ENCODE peak calls at places on chromosome 4, in seven cellular contexts. S, A, M, C, N, I and R are unnamed samples.

GRCh38 chr4:159010100-159010499 is 92.8 kb upstream of the RAPGEF2 start:
- DNase-seq in I (no peak), N (no peak), C (no peak), A (no peak), M (no peak), S (no peak), R (no peak)

GRCh38 chr4:44674471-44674870 is 3.7 kb upstream of the GUF1 start:
- DNase-seq in A (no peak), N (no peak), I (no peak), S (no peak), C (no peak), M (no peak), R (no peak)

GRCh38 chr4:89283226-89283974 is 24.2 kb downstream of the GPRIN3 start:
- DNase-seq in C (no peak), M (no peak), I (no peak), N (no peak), S (no peak), A (no peak), R (no peak)

GRCh38 chr4:148441624-148441985 is 609 bp downstream of the NR3C2 start:
- DNase-seq in N (no peak), I (no peak), S (no peak), C (no peak), A (no peak), M (no peak), R (no peak)

GRCh38 chr4:8864912-8865680 is 6.5 kb downstream of the HMX1 start:
- DNase-seq in A (no peak), C (no peak), I (no peak), M (no peak), S (no peak), N (no peak), R (no peak)

GRCh38 chr4:3047464-3048286 is 26.7 kb downstream of the HTT-AS start:
- DNase-seq in C (no peak), S (peak; percentile 95), I (peak; percentile 72), N (peak; percentile 67), A (peak; percentile 42), M (no peak), R (no peak)

GRCh38 chr4:123452585-123452984 is 56.0 kb downstream of the SPRY1 start:
- DNase-seq in A (no peak), S (no peak), M (peak; percentile 86), N (no peak), C (no peak), I (no peak), R (no peak)

GRCh38 chr4:72031868-72032619 is at the start of gene NPFFR2:
- DNase-seq in A (no peak), I (no peak), S (no peak), N (peak; percentile 15), C (no peak), M (no peak), R (no peak)

GRCh38 chr4:133694416-133694815 is 507.2 kb downstream of the PABPC4L start:
- DNase-seq in S (no peak), N (no peak), I (no peak), C (no peak), M (no peak), A (no peak), R (no peak)

GRCh38 chr4:186596346-186596745 is 41.0 kb upstream of the MTNR1A start:
- DNase-seq in N (no peak), C (no peak), A (no peak), M (no peak), I (no peak), S (no peak), R (no peak)

GRCh38 chr4:182576609-182577289 is 333.5 kb downstream of the TENM3 start:
- DNase-seq in A (no peak), S (no peak), I (no peak), C (no peak), M (no peak), N (no peak), R (no peak)

GRCh38 chr4:57905965-57906364 is 795.8 kb upstream of the IGFBP7 start:
- DNase-seq in S (no peak), A (no peak), N (no peak), M (no peak), C (no peak), I (no peak), R (no peak)

GRCh38 chr4:169993531-169993930 is 32.7 kb downstream of the MFAP3L start:
- DNase-seq in S (no peak), I (no peak), M (no peak), C (no peak), A (no peak), N (no peak), R (no peak)

GRCh38 chr4:169225058-169225751 is 45.6 kb downstream of the SH3RF1 start:
- DNase-seq in N (no peak), A (no peak), S (peak; percentile 35), M (peak; percentile 88), C (no peak), I (no peak), R (no peak)

GRCh38 chr4:35725131-35725530 is 519.2 kb downstream of the ARAP2 start:
- DNase-seq in S (no peak), C (no peak), N (no peak), A (no peak), M (no peak), I (no peak), R (no peak)

GRCh38 chr4:13160906-13161305 is 323.2 kb downstream of the RAB28 start:
- DNase-seq in I (no peak), S (no peak), M (no peak), A (no peak), C (no peak), N (no peak), R (no peak)

GRCh38 chr4:6771229-6771671 is 11.3 kb upstream of the KIAA0232 start:
- DNase-seq in C (no peak), I (no peak), M (no peak), N (peak; percentile 78), S (no peak), A (no peak), R (no peak)

GRCh38 chr4:170001688-170002267 is 24.4 kb downstream of the MFAP3L start:
- DNase-seq in A (no peak), I (no peak), N (no peak), M (no peak), C (no peak), S (no peak), R (no peak)

GRCh38 chr4:120052840-120053239 is 13.8 kb downstream of the MAD2L1 start:
- DNase-seq in A (no peak), N (no peak), I (no peak), M (peak; percentile 56), C (no peak), S (no peak), R (peak; percentile 6)

GRCh38 chr4:176789955-176790354 is 2.8 kb downstream of the VEGFC start:
- DNase-seq in A (peak; percentile 22), S (peak; percentile 1), I (peak; percentile 49), M (peak; percentile 87), N (no peak), C (peak; percentile 32), R (no peak)

GRCh38 chr4:16969696-16970135 is 71.3 kb upstream of the LDB2 start:
- DNase-seq in M (peak; percentile 22), C (no peak), I (no peak), N (no peak), A (no peak), S (no peak), R (no peak)

GRCh38 chr4:173572493-173573129 is 42.6 kb upstream of the HAND2 start:
- DNase-seq in S (no peak), A (no peak), I (no peak), C (no peak), N (no peak), M (no peak), R (no peak)

GRCh38 chr4:182533948-182534347 is 290.7 kb downstream of the TENM3 start:
- DNase-seq in N (no peak), I (no peak), S (no peak), C (no peak), M (no peak), A (no peak), R (no peak)

GRCh38 chr4:183098723-183099536 is at the start of gene WWC2:
- DNase-seq in A (peak; percentile 48), C (peak; percentile 40), S (no peak), N (peak; percentile 91), I (peak; percentile 48), M (peak; percentile 37), R (no peak)

GRCh38 chr4:6991771-6992557 is 51.2 kb upstream of the TADA2B start:
- DNase-seq in S (no peak), M (peak; percentile 67), A (no peak), C (no peak), I (no peak), N (no peak), R (no peak)

GRCh38 chr4:14265651-14266050 is 638.1 kb upstream of the BOD1L1 start:
- DNase-seq in C (no peak), S (no peak), N (no peak), I (no peak), M (no peak), A (no peak), R (no peak)

GRCh38 chr4:46329118-46329976 is 60.6 kb downstream of the GABRA2 start:
- DNase-seq in M (no peak), C (no peak), I (peak; percentile 1), S (no peak), N (no peak), A (no peak), R (peak; percentile 43)

GRCh38 chr4:6419452-6420028 is 52.9 kb downstream of the PPP2R2C start:
- DNase-seq in C (no peak), M (no peak), N (no peak), I (no peak), A (no peak), S (no peak), R (no peak)

GRCh38 chr4:94561249-94562024 is 109.7 kb downstream of the PDLIM5 start:
- DNase-seq in S (no peak), A (no peak), C (no peak), I (no peak), M (no peak), N (no peak), R (no peak)

GRCh38 chr4:82428969-82429727 is 1.1 kb downstream of the HNRNPDL start:
- DNase-seq in C (peak; percentile 86), S (peak; percentile 54), A (peak; percentile 96), N (peak; percentile 94), M (no peak), I (peak; percentile 95), R (peak; percentile 40)